ENCODE peak calls at places on chromosome 14, in ten cellular contexts. B is pancreas, T is fibroblast of lung, U is psoas muscle, C is esophagus squamous epithelium, Z is upper lobe of right lung, E is ovary, S is GM23338, Y is left ventricle myocardium inferior, G is thyroid gland. Q is an unnamed sample.

GRCh38 chr14:100402631-100403030 is 79.5 kb downstream of the SLC25A47 start:
- DNase-seq in B (no peak), T (no peak), U (no peak), C (no peak), Z (peak; percentile 31), E (no peak), S (no peak), Y (no peak), G (no peak), Q (no peak)

GRCh38 chr14:22973217-22974032 is 8.9 kb downstream of the AJUBA start:
- DNase-seq in B (no peak), T (peak; percentile 78), U (no peak), C (no peak), Z (no peak), E (no peak), S (peak; percentile 77), Y (no peak), G (peak; percentile 59), Q (no peak)

GRCh38 chr14:23076785-23077408 is 18.0 kb downstream of the ACIN1 start:
- DNase-seq in B (no peak), T (peak; percentile 58), U (no peak), C (no peak), Z (no peak), E (no peak), S (peak; percentile 74), Y (no peak), G (no peak), Q (no peak)

GRCh38 chr14:21525571-21525970 is 575 bp downstream of the SALL2 start:
- DNase-seq in B (no peak), T (peak; percentile 19), U (no peak), C (no peak), Z (no peak), E (peak; percentile 31), S (peak; percentile 55), Y (no peak), G (peak; percentile 38), Q (no peak)

GRCh38 chr14:35849122-35849521 is 23.0 kb downstream of the BRMS1L start:
- DNase-seq in B (no peak), T (no peak), U (no peak), C (no peak), Z (no peak), E (no peak), S (no peak), Y (no peak), G (no peak), Q (no peak)

GRCh38 chr14:93936245-93936644 is 9.1 kb downstream of the FAM181A start:
- DNase-seq in B (no peak), T (no peak), U (no peak), C (no peak), Z (no peak), E (no peak), S (peak; percentile 82), Y (no peak), G (no peak), Q (no peak)

GRCh38 chr14:105087308-105087962 is 22.2 kb upstream of the GPR132 start:
- DNase-seq in B (no peak), T (peak; percentile 27), U (no peak), C (no peak), Z (peak; percentile 78), E (peak; percentile 70), S (peak; percentile 63), Y (peak; percentile 62), G (peak; percentile 49), Q (no peak)

GRCh38 chr14:71538949-71539659 is 393.1 kb upstream of the RGS6 start:
- DNase-seq in B (no peak), T (peak; percentile 77), U (no peak), C (no peak), Z (no peak), E (no peak), S (no peak), Y (no peak), G (no peak), Q (no peak)

GRCh38 chr14:89236846-89237245 is 180.2 kb downstream of the FOXN3 start:
- DNase-seq in B (no peak), T (peak; percentile 57), U (no peak), C (no peak), Z (no peak), E (no peak), S (no peak), Y (no peak), G (no peak), Q (no peak)

GRCh38 chr14:95254356-95254755 is 65.4 kb downstream of the CLMN start:
- DNase-seq in B (no peak), T (peak; percentile 12), U (no peak), C (no peak), Z (no peak), E (no peak), S (no peak), Y (no peak), G (no peak), Q (no peak)

GRCh38 chr14:26820101-26820500 is 222.3 kb upstream of the NOVA1 start:
- DNase-seq in B (no peak), T (peak; percentile 58), U (no peak), C (no peak), Z (no peak), E (no peak), S (no peak), Y (no peak), G (no peak), Q (no peak)

DNA sequence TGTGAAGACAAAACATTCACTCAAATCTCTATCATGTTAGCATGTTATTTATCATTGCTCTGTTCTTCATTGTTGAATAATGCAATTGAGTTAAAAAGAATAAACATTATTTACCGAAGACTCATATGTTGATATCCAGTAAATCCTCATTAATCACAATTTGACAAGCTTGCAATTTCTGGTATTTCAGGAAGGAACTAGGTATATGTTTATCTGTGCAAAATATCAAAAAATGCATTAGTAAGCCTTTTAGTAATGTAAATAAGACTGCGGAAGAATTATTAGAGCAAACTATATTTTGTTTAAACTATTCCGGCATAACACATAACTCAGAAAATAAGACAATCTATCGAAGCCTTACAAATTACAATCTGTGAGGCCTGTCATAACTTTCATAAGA is 222.7 kb upstream of the NOVA1 start:
- DNase-seq in B (no peak), T (no peak), U (no peak), C (no peak), Z (no peak), E (no peak), S (no peak), Y (no peak), G (no peak), Q (no peak)
- H3K4me3 ChIP-seq in B (no peak overlapping the region), T (no peak overlapping the region), U (no peak overlapping the region), C (no peak overlapping the region), Z (no peak overlapping the region), E (no peak overlapping the region), S (no peak overlapping the region), Y (no peak overlapping the region), G (no peak overlapping the region), Q (no peak overlapping the region)

GRCh38 chr14:25411933-25412757 is 362.2 kb upstream of the STXBP6 start:
- DNase-seq in B (no peak), T (peak; percentile 11), U (no peak), C (no peak), Z (no peak), E (no peak), S (peak; percentile 71), Y (no peak), G (no peak), Q (no peak)

GRCh38 chr14:25406818-25407217 is 356.9 kb upstream of the STXBP6 start:
- DNase-seq in B (no peak), T (no peak), U (no peak), C (no peak), Z (no peak), E (no peak), S (peak; percentile 90), Y (no peak), G (peak; percentile 32), Q (no peak)
- TF ChIP-seq CTCF in B (no peak), T (peak; percentile 18), U (no peak), C (peak; percentile 39), Z (peak; percentile 37), E (no peak), S (peak; percentile 87), Y (peak; percentile 55), G (peak; percentile 56), Q (peak; percentile 24)

DNA sequence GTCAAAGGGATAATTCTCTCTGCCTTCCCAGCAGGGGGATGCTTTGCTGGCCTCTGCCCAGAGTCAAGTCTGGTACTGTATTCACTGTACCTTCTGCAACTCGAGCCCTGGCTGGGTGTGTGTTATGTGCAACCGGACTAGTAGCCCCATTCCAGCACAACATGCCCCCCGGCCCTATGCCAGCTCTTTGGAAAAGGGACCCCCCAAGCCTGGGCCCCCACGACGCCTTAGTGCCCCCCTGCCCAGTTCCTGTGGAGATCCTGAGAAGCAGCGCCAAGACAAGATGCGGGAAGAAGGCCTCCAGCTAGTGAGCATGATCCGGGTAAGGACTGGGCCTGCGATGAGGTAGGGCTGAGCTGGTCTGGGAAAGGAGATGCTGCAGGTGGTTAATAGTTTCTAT is 3.3 kb downstream of the RNF31 start:
- DNase-seq in B (no peak), T (no peak), U (no peak), C (no peak), Z (no peak), E (no peak), S (no peak), Y (no peak), G (no peak), Q (no peak)
- H3K36me3 ChIP-seq in B (peaks cover 50% of the 10 kb centered on the region), T (peaks cover 23% of the 10 kb centered on the region), U (peaks cover 2% of the 10 kb centered on the region), C (peaks cover 73% of the 10 kb centered on the region), Z (peaks cover 69% of the 10 kb centered on the region), E (no peaks in the 10 kb centered on the region), S (peaks cover 32% of the 10 kb centered on the region), Y (peaks cover 71% of the 10 kb centered on the region), G (peaks cover 33% of the 10 kb centered on the region), Q (peaks cover 32% of the 10 kb centered on the region)

GRCh38 chr14:24171422-24172260 is at the start of gene REC8:
- DNase-seq in B (peak; percentile 43), T (peak; percentile 85), U (peak; percentile 57), C (no peak), Z (peak; percentile 85), E (peak; percentile 67), S (peak; percentile 100), Y (peak; percentile 61), G (peak; percentile 77), Q (peak; percentile 95)

GRCh38 chr14:24176599-24176998 is 4.7 kb downstream of the REC8 start:
- DNase-seq in B (no peak), T (no peak), U (no peak), C (no peak), Z (no peak), E (no peak), S (no peak), Y (no peak), G (no peak), Q (no peak)

GRCh38 chr14:24172871-24173281 is 996 bp downstream of the REC8 start:
- DNase-seq in B (no peak), T (no peak), U (no peak), C (no peak), Z (no peak), E (no peak), S (no peak), Y (no peak), G (no peak), Q (no peak)

GRCh38 chr14:24167527-24168114 is 4.3 kb upstream of the REC8 start:
- DNase-seq in B (no peak), T (no peak), U (no peak), C (no peak), Z (no peak), E (no peak), S (no peak), Y (no peak), G (no peak), Q (no peak)

DNA sequence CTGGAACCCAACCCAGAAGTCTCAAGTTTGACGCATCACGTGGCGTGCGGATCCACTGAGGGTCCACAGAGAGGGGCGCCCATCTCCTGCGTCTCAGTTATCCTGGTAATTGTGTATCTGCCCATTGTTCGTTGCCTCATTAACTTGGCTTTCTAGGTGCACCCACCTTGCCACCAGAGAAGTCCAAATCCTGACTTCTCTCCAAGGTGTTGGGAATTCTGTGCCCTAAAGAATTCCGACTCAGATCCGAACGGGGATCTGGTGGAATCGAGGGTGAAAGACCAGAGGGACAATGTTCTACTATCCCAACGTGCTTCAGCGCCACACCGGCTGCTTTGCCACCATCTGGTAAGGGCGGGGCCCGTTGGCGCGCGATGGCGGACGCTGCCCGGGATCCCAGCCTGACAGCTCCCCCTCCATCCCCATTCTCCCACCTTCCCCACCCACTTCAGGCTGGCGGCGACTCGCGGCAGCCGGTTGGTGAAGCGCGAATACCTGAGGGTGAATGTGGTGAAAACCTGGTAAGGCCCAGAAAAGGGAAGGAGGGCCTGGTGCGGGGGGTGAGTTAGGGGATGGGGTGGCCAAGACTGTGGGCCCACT is 481 bp downstream of the REC8 start:
- DNase-seq in B (no peak), T (no peak), U (no peak), C (no peak), Z (no peak), E (no peak), S (peak; percentile 51), Y (no peak), G (peak; percentile 6), Q (no peak)
- H3K4me3 ChIP-seq in B (no peak overlapping the region), T (peak overlapping the region; percentile 44), U (peak overlapping the region; percentile 40), C (peak overlapping the region; percentile 42), Z (peak overlapping the region; percentile 37), E (peak overlapping the region; percentile 17), S (peak overlapping the region; percentile 81), Y (peak overlapping the region; percentile 56), G (no peak overlapping the region), Q (peak overlapping the region; percentile 68)